ENCODE peak calls at places on chromosomes 11 and 22, in nine cellular contexts. One of them, this sample, is unnamed.
A peak's percentile ranks its signal among the peaks of the same experiment; 100 is the strongest.

GRCh38 chr11:103659138-103659734 is 377.2 kb upstream of the DDI1 start:
- DNase-seq in heart right ventricle: no peak
- DNase-seq in Peyer's patch: no peak
- DNase-seq in mesenchymal stem cell: no peak
- DNase-seq in pancreas: no peak
- DNase-seq in H7: peak; percentile 4
- DNase-seq in HAP-1: peak; percentile 31
- DNase-seq in mesendoderm: peak; percentile 60
- DNase-seq in cardiac muscle cell: peak; percentile 40
- DNase-seq in this sample: no peak

GRCh38 chr11:32210601-32211000 is 119.7 kb downstream of the RCN1 start:
- DNase-seq in cardiac muscle cell: peak; percentile 95
- DNase-seq in pancreas: no peak
- DNase-seq in H7: no peak
- DNase-seq in HAP-1: no peak
- DNase-seq in mesenchymal stem cell: peak; percentile 1
- DNase-seq in Peyer's patch: no peak
- DNase-seq in mesendoderm: no peak
- DNase-seq in heart right ventricle: no peak
- DNase-seq in this sample: no peak

GRCh38 chr11:27313157-27313821 is 49.7 kb downstream of the CCDC34 start:
- DNase-seq in heart right ventricle: no peak
- DNase-seq in Peyer's patch: no peak
- DNase-seq in mesenchymal stem cell: no peak
- DNase-seq in HAP-1: no peak
- DNase-seq in cardiac muscle cell: no peak
- DNase-seq in H7: no peak
- DNase-seq in mesendoderm: no peak
- DNase-seq in pancreas: no peak
- DNase-seq in this sample: no peak

GRCh38 chr11:78586452-78587046 is 11.9 kb upstream of the NARS2 start:
- DNase-seq in pancreas: no peak
- DNase-seq in Peyer's patch: no peak
- DNase-seq in HAP-1: peak; percentile 31
- DNase-seq in mesendoderm: peak; percentile 43
- DNase-seq in H7: peak; percentile 12
- DNase-seq in mesenchymal stem cell: no peak
- DNase-seq in heart right ventricle: no peak
- DNase-seq in cardiac muscle cell: peak; percentile 42
- DNase-seq in this sample: no peak

GRCh38 chr11:102604875-102605274 is 20.3 kb downstream of the MMP20 start:
- DNase-seq in pancreas: no peak
- DNase-seq in HAP-1: no peak
- DNase-seq in H7: no peak
- DNase-seq in mesendoderm: peak; percentile 67
- DNase-seq in Peyer's patch: no peak
- DNase-seq in heart right ventricle: no peak
- DNase-seq in cardiac muscle cell: no peak
- DNase-seq in mesenchymal stem cell: no peak
- DNase-seq in this sample: no peak

GRCh38 chr22:49975543-49976389 is 15.2 kb downstream of the PIM3 start:
- DNase-seq in heart right ventricle: peak; percentile 10
- DNase-seq in cardiac muscle cell: peak; percentile 33
- DNase-seq in H7: peak; percentile 86
- DNase-seq in Peyer's patch: peak; percentile 16
- DNase-seq in pancreas: no peak
- DNase-seq in HAP-1: no peak
- DNase-seq in mesendoderm: peak; percentile 54
- DNase-seq in mesenchymal stem cell: no peak
- DNase-seq in this sample: peak; percentile 82

GRCh38 chr11:17985517-17985916 is 27.3 kb downstream of the SERGEF start:
- DNase-seq in H7: no peak
- DNase-seq in pancreas: peak; percentile 40
- DNase-seq in HAP-1: no peak
- DNase-seq in mesenchymal stem cell: no peak
- DNase-seq in mesendoderm: no peak
- DNase-seq in Peyer's patch: no peak
- DNase-seq in cardiac muscle cell: peak; percentile 41
- DNase-seq in heart right ventricle: no peak
- DNase-seq in this sample: no peak

GRCh38 chr11:78228467-78228866 is 39.7 kb downstream of the USP35 start:
- DNase-seq in mesendoderm: peak; percentile 85
- DNase-seq in pancreas: no peak
- DNase-seq in HAP-1: peak; percentile 75
- DNase-seq in H7: peak; percentile 80
- DNase-seq in heart right ventricle: no peak
- DNase-seq in Peyer's patch: no peak
- DNase-seq in mesenchymal stem cell: peak; percentile 54
- DNase-seq in cardiac muscle cell: peak; percentile 74
- DNase-seq in this sample: no peak

GRCh38 chr22:44668190-44668885 is 33.7 kb upstream of the PRR5 start:
- DNase-seq in heart right ventricle: peak; percentile 37
- DNase-seq in cardiac muscle cell: peak; percentile 24
- DNase-seq in H7: peak; percentile 96
- DNase-seq in pancreas: no peak
- DNase-seq in mesendoderm: no peak
- DNase-seq in mesenchymal stem cell: no peak
- DNase-seq in Peyer's patch: no peak
- DNase-seq in HAP-1: no peak
- DNase-seq in this sample: no peak

GRCh38 chr11:111982019-111982464 is 43.2 kb upstream of the DLAT start:
- DNase-seq in H7: peak; percentile 72
- DNase-seq in mesenchymal stem cell: peak; percentile 55
- DNase-seq in Peyer's patch: peak; percentile 44
- DNase-seq in HAP-1: peak; percentile 14
- DNase-seq in cardiac muscle cell: peak; percentile 58
- DNase-seq in heart right ventricle: no peak
- DNase-seq in pancreas: peak; percentile 89
- DNase-seq in mesendoderm: peak; percentile 91
- DNase-seq in this sample: no peak

GRCh38 chr22:43925433-43926348 is 2.1 kb downstream of the PNPLA3 start:
- DNase-seq in heart right ventricle: no peak
- DNase-seq in pancreas: no peak
- DNase-seq in Peyer's patch: no peak
- DNase-seq in H7: peak; percentile 90
- DNase-seq in HAP-1: peak; percentile 76
- DNase-seq in mesendoderm: peak; percentile 84
- DNase-seq in mesenchymal stem cell: peak; percentile 47
- DNase-seq in cardiac muscle cell: peak; percentile 25
- DNase-seq in this sample: no peak

GRCh38 chr11:105706025-105706530 is 96.2 kb downstream of the GRIA4 start:
- DNase-seq in heart right ventricle: no peak
- DNase-seq in cardiac muscle cell: no peak
- DNase-seq in mesendoderm: no peak
- DNase-seq in H7: no peak
- DNase-seq in mesenchymal stem cell: no peak
- DNase-seq in Peyer's patch: no peak
- DNase-seq in pancreas: no peak
- DNase-seq in HAP-1: no peak
- DNase-seq in this sample: no peak

GRCh38 chr11:61545341-61545740 is 35.5 kb downstream of the SYT7 start:
- DNase-seq in mesendoderm: peak; percentile 55
- DNase-seq in cardiac muscle cell: no peak
- DNase-seq in HAP-1: no peak
- DNase-seq in mesenchymal stem cell: no peak
- DNase-seq in heart right ventricle: no peak
- DNase-seq in H7: peak; percentile 91
- DNase-seq in Peyer's patch: no peak
- DNase-seq in pancreas: no peak
- DNase-seq in this sample: no peak

GRCh38 chr22:41722496-41722895 is 23.2 kb downstream of the MEI1 start:
- DNase-seq in H7: no peak
- DNase-seq in HAP-1: no peak
- DNase-seq in Peyer's patch: no peak
- DNase-seq in mesendoderm: no peak
- DNase-seq in mesenchymal stem cell: no peak
- DNase-seq in cardiac muscle cell: no peak
- DNase-seq in heart right ventricle: no peak
- DNase-seq in pancreas: no peak
- DNase-seq in this sample: no peak

GRCh38 chr11:123653997-123654565 is 343 bp downstream of the SCN3B start:
- DNase-seq in cardiac muscle cell: peak; percentile 51
- DNase-seq in Peyer's patch: no peak
- DNase-seq in H7: peak; percentile 87
- DNase-seq in HAP-1: no peak
- DNase-seq in mesendoderm: no peak
- DNase-seq in mesenchymal stem cell: peak; percentile 60
- DNase-seq in pancreas: peak; percentile 62
- DNase-seq in heart right ventricle: peak; percentile 51
- DNase-seq in this sample: peak; percentile 24

DNA sequence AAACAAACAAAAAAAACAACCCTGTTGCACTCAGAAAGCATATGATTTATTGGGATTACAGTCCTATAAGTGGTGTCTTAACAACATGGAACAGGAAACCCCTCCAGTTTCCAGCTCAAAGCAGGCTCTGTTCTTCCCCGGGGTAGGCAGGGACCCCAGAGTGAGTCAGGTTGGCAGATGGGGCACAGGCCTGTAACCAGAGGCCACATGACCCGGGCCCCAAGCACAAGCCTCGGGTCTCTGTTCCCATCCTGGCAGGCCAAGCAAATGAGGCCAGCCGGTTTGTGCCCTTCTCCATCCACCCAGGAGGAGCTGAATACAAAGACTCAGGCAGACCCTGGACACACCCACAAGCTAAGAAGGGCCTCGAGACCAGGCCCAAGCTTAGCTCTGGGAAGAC is 75.8 kb downstream of the NAT10 start:
- DNase-seq in pancreas: no peak
- DNase-seq in mesenchymal stem cell: no peak
- DNase-seq in H7: no peak
- DNase-seq in cardiac muscle cell: no peak
- DNase-seq in heart right ventricle: no peak
- DNase-seq in Peyer's patch: no peak
- DNase-seq in mesendoderm: no peak
- DNase-seq in HAP-1: no peak
- DNase-seq in this sample: no peak
- H3K27me3 ChIP-seq in pancreas: no peaks in the 10 kb centered on the region
- H3K27me3 ChIP-seq in mesenchymal stem cell: no peaks in the 10 kb centered on the region
- H3K27me3 ChIP-seq in H7: no peaks in the 10 kb centered on the region
- H3K27me3 ChIP-seq in cardiac muscle cell: no peaks in the 10 kb centered on the region
- H3K27me3 ChIP-seq in heart right ventricle: no peaks in the 10 kb centered on the region
- H3K27me3 ChIP-seq in Peyer's patch: no peaks in the 10 kb centered on the region
- H3K27me3 ChIP-seq in mesendoderm: no peaks in the 10 kb centered on the region
- H3K27me3 ChIP-seq in HAP-1: no peaks in the 10 kb centered on the region
- H3K27me3 ChIP-seq in this sample: no peaks in the 10 kb centered on the region

GRCh38 chr11:70289582-70289981 is 19.1 kb downstream of the PPFIA1 start:
- DNase-seq in mesendoderm: no peak
- DNase-seq in pancreas: no peak
- DNase-seq in mesenchymal stem cell: no peak
- DNase-seq in HAP-1: no peak
- DNase-seq in Peyer's patch: no peak
- DNase-seq in H7: no peak
- DNase-seq in cardiac muscle cell: no peak
- DNase-seq in heart right ventricle: no peak
- DNase-seq in this sample: no peak
- H3K36me3 ChIP-seq in mesendoderm: peaks cover 17% of the 10 kb centered on the region
- H3K36me3 ChIP-seq in pancreas: no peaks in the 10 kb centered on the region
- H3K36me3 ChIP-seq in mesenchymal stem cell: peaks cover 43% of the 10 kb centered on the region
- H3K36me3 ChIP-seq in HAP-1: peaks cover 33% of the 10 kb centered on the region
- H3K36me3 ChIP-seq in Peyer's patch: peaks cover 49% of the 10 kb centered on the region
- H3K36me3 ChIP-seq in H7: peaks cover 7% of the 10 kb centered on the region
- H3K36me3 ChIP-seq in cardiac muscle cell: peaks cover 4% of the 10 kb centered on the region
- H3K36me3 ChIP-seq in heart right ventricle: peaks cover 81% of the 10 kb centered on the region
- H3K36me3 ChIP-seq in this sample: peaks cover 5% of the 10 kb centered on the region

GRCh38 chr11:64303109-64304031 is 2.0 kb upstream of the ESRRA start:
- DNase-seq in heart right ventricle: no peak
- DNase-seq in mesenchymal stem cell: no peak
- DNase-seq in cardiac muscle cell: no peak
- DNase-seq in mesendoderm: no peak
- DNase-seq in Peyer's patch: no peak
- DNase-seq in pancreas: no peak
- DNase-seq in HAP-1: no peak
- DNase-seq in H7: no peak
- DNase-seq in this sample: no peak

GRCh38 chr11:64298966-64299846 is 952 bp upstream of the CATSPERZ start:
- DNase-seq in pancreas: peak; percentile 61
- DNase-seq in heart right ventricle: peak; percentile 74
- DNase-seq in cardiac muscle cell: peak; percentile 42
- DNase-seq in HAP-1: no peak
- DNase-seq in mesenchymal stem cell: no peak
- DNase-seq in mesendoderm: no peak
- DNase-seq in H7: peak; percentile 82
- DNase-seq in Peyer's patch: no peak
- DNase-seq in this sample: peak; percentile 9

GRCh38 chr11:64297722-64298358 is 2.3 kb upstream of the CATSPERZ start:
- DNase-seq in cardiac muscle cell: no peak
- DNase-seq in mesenchymal stem cell: no peak
- DNase-seq in pancreas: no peak
- DNase-seq in heart right ventricle: no peak
- DNase-seq in mesendoderm: no peak
- DNase-seq in Peyer's patch: no peak
- DNase-seq in HAP-1: no peak
- DNase-seq in H7: peak; percentile 60
- DNase-seq in this sample: no peak

GRCh38 chr11:64296830-64297721 is 3.1 kb upstream of the CATSPERZ start:
- DNase-seq in HAP-1: no peak
- DNase-seq in mesendoderm: no peak
- DNase-seq in heart right ventricle: no peak
- DNase-seq in cardiac muscle cell: no peak
- DNase-seq in mesenchymal stem cell: no peak
- DNase-seq in pancreas: no peak
- DNase-seq in Peyer's patch: no peak
- DNase-seq in H7: peak; percentile 78
- DNase-seq in this sample: no peak

GRCh38 chr11:64299847-64300648 is at the start of gene CATSPERZ:
- DNase-seq in HAP-1: no peak
- DNase-seq in pancreas: no peak
- DNase-seq in mesenchymal stem cell: no peak
- DNase-seq in heart right ventricle: no peak
- DNase-seq in cardiac muscle cell: no peak
- DNase-seq in H7: peak; percentile 88
- DNase-seq in mesendoderm: no peak
- DNase-seq in Peyer's patch: no peak
- DNase-seq in this sample: peak; percentile 9
- H3K27me3 ChIP-seq in HAP-1: peaks cover 35% of the 10 kb centered on the region
- H3K27me3 ChIP-seq in pancreas: peaks cover 16% of the 10 kb centered on the region
- H3K27me3 ChIP-seq in mesenchymal stem cell: peaks cover 56% of the 10 kb centered on the region
- H3K27me3 ChIP-seq in heart right ventricle: peaks cover 66% of the 10 kb centered on the region
- H3K27me3 ChIP-seq in cardiac muscle cell: peaks cover 70% of the 10 kb centered on the region
- H3K27me3 ChIP-seq in H7: peaks cover 60% of the 10 kb centered on the region
- H3K27me3 ChIP-seq in mesendoderm: peaks cover 52% of the 10 kb centered on the region
- H3K27me3 ChIP-seq in Peyer's patch: peaks cover 36% of the 10 kb centered on the region
- H3K27me3 ChIP-seq in this sample: peaks cover 3% of the 10 kb centered on the region

DNA sequence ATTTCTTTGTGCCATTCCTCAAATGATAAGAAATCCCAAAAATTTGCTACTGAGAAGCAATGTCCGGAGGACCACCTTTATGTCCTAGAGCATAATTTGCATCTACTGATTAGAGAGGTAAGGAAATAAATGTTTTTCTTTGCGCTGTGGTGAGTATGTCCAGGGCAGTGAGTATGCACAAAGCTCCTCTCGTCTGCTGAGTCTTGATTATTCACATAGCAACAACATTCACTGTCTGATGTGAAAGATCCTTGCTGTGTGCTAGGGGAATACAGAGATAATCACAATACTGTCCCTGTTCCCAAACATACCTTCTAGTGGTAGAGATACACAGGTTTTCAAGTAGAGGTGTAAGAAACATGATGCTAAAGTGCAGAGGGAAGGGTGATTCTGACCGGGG is 12.3 kb downstream of the MED17 start:
- DNase-seq in HAP-1: no peak
- DNase-seq in H7: no peak
- DNase-seq in pancreas: no peak
- DNase-seq in heart right ventricle: no peak
- DNase-seq in cardiac muscle cell: no peak
- DNase-seq in Peyer's patch: no peak
- DNase-seq in mesendoderm: no peak
- DNase-seq in mesenchymal stem cell: no peak
- DNase-seq in this sample: no peak
- H3K36me3 ChIP-seq in HAP-1: peaks cover 88% of the 10 kb centered on the region
- H3K36me3 ChIP-seq in H7: peaks cover 31% of the 10 kb centered on the region
- H3K36me3 ChIP-seq in pancreas: peaks cover 19% of the 10 kb centered on the region
- H3K36me3 ChIP-seq in heart right ventricle: peaks cover 100% of the 10 kb centered on the region
- H3K36me3 ChIP-seq in cardiac muscle cell: peaks cover 77% of the 10 kb centered on the region
- H3K36me3 ChIP-seq in Peyer's patch: peaks cover 93% of the 10 kb centered on the region
- H3K36me3 ChIP-seq in mesendoderm: peaks cover 7% of the 10 kb centered on the region
- H3K36me3 ChIP-seq in mesenchymal stem cell: peaks cover 21% of the 10 kb centered on the region
- H3K36me3 ChIP-seq in this sample: peaks cover 8% of the 10 kb centered on the region

This sample was measured in GM06990.